ENCODE peak calls at places on chromosomes 5 and 9, in six cellular contexts. One of them, this sample, is unnamed. For H3K4me1, the result is how much of the 10 kb centered on the place peaks cover.

GRCh38 chr9:124029617-124030016 is 18.0 kb downstream of the LHX2 start:
- DNase-seq in HCT116: no peak
- DNase-seq in body of pancreas: no peak
- DNase-seq in NT2/D1: no peak
- DNase-seq in SJCRH30: no peak
- DNase-seq in upper lobe of right lung: peak
- DNase-seq in this sample: no peak

GRCh38 chr5:71860048-71860447 is 141.0 kb downstream of the CARTPT start:
- DNase-seq in HCT116: no peak
- DNase-seq in body of pancreas: no peak
- DNase-seq in NT2/D1: no peak
- DNase-seq in SJCRH30: no peak
- DNase-seq in upper lobe of right lung: no peak
- DNase-seq in this sample: no peak

GRCh38 chr9:111839981-111840380 is 45.2 kb upstream of the SHOC1 start:
- DNase-seq in HCT116: no peak
- DNase-seq in body of pancreas: no peak
- DNase-seq in NT2/D1: no peak
- DNase-seq in SJCRH30: no peak
- DNase-seq in upper lobe of right lung: no peak
- DNase-seq in this sample: no peak

GRCh38 chr9:108994695-108995094 is 18.6 kb downstream of the CTNNAL1 start:
- DNase-seq in HCT116: no peak
- DNase-seq in body of pancreas: peak
- DNase-seq in NT2/D1: no peak
- DNase-seq in SJCRH30: no peak
- DNase-seq in upper lobe of right lung: no peak
- DNase-seq in this sample: no peak

GRCh38 chr5:181265092-181265671 is 4.2 kb upstream of the TRIM52 start:
- DNase-seq in HCT116: no peak
- DNase-seq in body of pancreas: no peak
- DNase-seq in NT2/D1: no peak
- DNase-seq in SJCRH30: no peak
- DNase-seq in upper lobe of right lung: no peak
- DNase-seq in this sample: no peak

GRCh38 chr5:180594311-180595045 is 3.2 kb upstream of the SCGB3A1 start:
- DNase-seq in HCT116: no peak
- DNase-seq in body of pancreas: no peak
- DNase-seq in NT2/D1: no peak
- DNase-seq in SJCRH30: no peak
- DNase-seq in upper lobe of right lung: no peak
- DNase-seq in this sample: no peak

GRCh38 chr5:19771174-19771835 is 216.7 kb downstream of the CDH18 start:
- DNase-seq in HCT116: no peak
- DNase-seq in body of pancreas: no peak
- DNase-seq in NT2/D1: no peak
- DNase-seq in SJCRH30: no peak
- DNase-seq in upper lobe of right lung: no peak
- DNase-seq in this sample: no peak

GRCh38 chr5:93676707-93677106 is 64.7 kb downstream of the POU5F2 start:
- DNase-seq in HCT116: no peak
- DNase-seq in body of pancreas: no peak
- DNase-seq in NT2/D1: no peak
- DNase-seq in SJCRH30: peak
- DNase-seq in upper lobe of right lung: no peak
- DNase-seq in this sample: no peak

GRCh38 chr5:1524799-1525623 is 1.3 kb upstream of the LPCAT1 start:
- DNase-seq in HCT116: no peak
- DNase-seq in body of pancreas: peak
- DNase-seq in NT2/D1: no peak
- DNase-seq in SJCRH30: no peak
- DNase-seq in upper lobe of right lung: peak
- DNase-seq in this sample: peak

GRCh38 chr5:36740259-36740898 is 134.0 kb downstream of the SLC1A3 start:
- DNase-seq in HCT116: no peak
- DNase-seq in body of pancreas: peak
- DNase-seq in NT2/D1: no peak
- DNase-seq in SJCRH30: peak
- DNase-seq in upper lobe of right lung: no peak
- DNase-seq in this sample: no peak

GRCh38 chr9:36939655-36940578 is 94.2 kb downstream of the PAX5 start:
- DNase-seq in HCT116: no peak
- DNase-seq in body of pancreas: no peak
- DNase-seq in NT2/D1: no peak
- DNase-seq in SJCRH30: no peak
- DNase-seq in upper lobe of right lung: peak
- DNase-seq in this sample: no peak

GRCh38 chr5:81167544-81167943 is 65.6 kb upstream of the CKMT2 start:
- DNase-seq in HCT116: no peak
- DNase-seq in body of pancreas: no peak
- DNase-seq in NT2/D1: no peak
- DNase-seq in SJCRH30: peak
- DNase-seq in upper lobe of right lung: no peak
- DNase-seq in this sample: no peak

GRCh38 chr9:91814681-91815212 is 135.3 kb downstream of the ROR2 start:
- DNase-seq in HCT116: no peak
- DNase-seq in body of pancreas: no peak
- DNase-seq in NT2/D1: no peak
- DNase-seq in SJCRH30: no peak
- DNase-seq in upper lobe of right lung: no peak
- DNase-seq in this sample: no peak

GRCh38 chr9:123310551-123311249 is 42.3 kb upstream of the STRBP start:
- DNase-seq in HCT116: no peak
- DNase-seq in body of pancreas: no peak
- DNase-seq in NT2/D1: no peak
- DNase-seq in SJCRH30: no peak
- DNase-seq in upper lobe of right lung: no peak
- DNase-seq in this sample: no peak

GRCh38 chr5:143128412-143129071 is 274.9 kb downstream of the NR3C1 start:
- DNase-seq in HCT116: no peak
- DNase-seq in body of pancreas: no peak
- DNase-seq in NT2/D1: no peak
- DNase-seq in SJCRH30: peak
- DNase-seq in upper lobe of right lung: no peak
- DNase-seq in this sample: no peak

GRCh38 chr9:132499251-132499650 is 83.2 kb upstream of the BARHL1 start:
- DNase-seq in HCT116: no peak
- DNase-seq in body of pancreas: no peak
- DNase-seq in NT2/D1: no peak
- DNase-seq in SJCRH30: no peak
- DNase-seq in upper lobe of right lung: no peak
- DNase-seq in this sample: no peak

GRCh38 chr9:107067715-107068416 is 204.9 kb downstream of the ZNF462 start:
- DNase-seq in HCT116: no peak
- DNase-seq in body of pancreas: peak
- DNase-seq in NT2/D1: no peak
- DNase-seq in SJCRH30: no peak
- DNase-seq in upper lobe of right lung: no peak
- DNase-seq in this sample: no peak

GRCh38 chr9:123335227-123335985 is 20.6 kb upstream of the CRB2 start:
- DNase-seq in HCT116: no peak
- DNase-seq in body of pancreas: peak
- DNase-seq in NT2/D1: peak
- DNase-seq in SJCRH30: no peak
- DNase-seq in upper lobe of right lung: peak
- DNase-seq in this sample: no peak

GRCh38 chr5:169717298-169717697 is 80.2 kb downstream of the DOCK2 start:
- DNase-seq in HCT116: no peak
- DNase-seq in body of pancreas: no peak
- DNase-seq in NT2/D1: no peak
- DNase-seq in SJCRH30: no peak
- DNase-seq in upper lobe of right lung: no peak
- DNase-seq in this sample: peak

GRCh38 chr5:35136386-35136785 is 88.6 kb upstream of the AGXT2 start:
- DNase-seq in HCT116: no peak
- DNase-seq in body of pancreas: no peak
- DNase-seq in NT2/D1: no peak
- DNase-seq in SJCRH30: peak
- DNase-seq in upper lobe of right lung: no peak
- DNase-seq in this sample: no peak

GRCh38 chr9:14336244-14336643 is 22.3 kb upstream of the NFIB start:
- DNase-seq in HCT116: no peak
- DNase-seq in body of pancreas: no peak
- DNase-seq in NT2/D1: no peak
- DNase-seq in SJCRH30: no peak
- DNase-seq in upper lobe of right lung: no peak
- DNase-seq in this sample: no peak

GRCh38 chr5:179549973-179550510 is 312 bp upstream of the RUFY1 start:
- DNase-seq in HCT116: no peak
- DNase-seq in body of pancreas: no peak
- DNase-seq in NT2/D1: no peak
- DNase-seq in SJCRH30: no peak
- DNase-seq in upper lobe of right lung: no peak
- DNase-seq in this sample: no peak

GRCh38 chr5:75547826-75548225 is 36.1 kb downstream of the POLK start:
- DNase-seq in HCT116: no peak
- DNase-seq in body of pancreas: no peak
- DNase-seq in NT2/D1: no peak
- DNase-seq in SJCRH30: no peak
- DNase-seq in upper lobe of right lung: no peak
- DNase-seq in this sample: no peak

GRCh38 chr9:75147638-75148037 is 59.3 kb downstream of the OSTF1 start:
- DNase-seq in HCT116: no peak
- DNase-seq in body of pancreas: no peak
- DNase-seq in NT2/D1: no peak
- DNase-seq in SJCRH30: no peak
- DNase-seq in upper lobe of right lung: no peak
- DNase-seq in this sample: no peak
- H3K4me1 ChIP-seq in HCT116: under half
- H3K4me1 ChIP-seq in body of pancreas: under half
- H3K4me1 ChIP-seq in NT2/D1: under half
- H3K4me1 ChIP-seq in SJCRH30: under half
- H3K4me1 ChIP-seq in upper lobe of right lung: under half
- H3K4me1 ChIP-seq in this sample: under half

GRCh38 chr9:18190671-18191374 is 283.1 kb upstream of the ADAMTSL1 start:
- DNase-seq in HCT116: no peak
- DNase-seq in body of pancreas: peak
- DNase-seq in NT2/D1: no peak
- DNase-seq in SJCRH30: no peak
- DNase-seq in upper lobe of right lung: no peak
- DNase-seq in this sample: no peak

GRCh38 chr9:18184034-18184800 is 289.7 kb upstream of the ADAMTSL1 start:
- DNase-seq in HCT116: no peak
- DNase-seq in body of pancreas: peak
- DNase-seq in NT2/D1: no peak
- DNase-seq in SJCRH30: no peak
- DNase-seq in upper lobe of right lung: no peak
- DNase-seq in this sample: no peak

GRCh38 chr9:18182636-18183035 is 291.3 kb upstream of the ADAMTSL1 start:
- DNase-seq in HCT116: no peak
- DNase-seq in body of pancreas: no peak
- DNase-seq in NT2/D1: no peak
- DNase-seq in SJCRH30: no peak
- DNase-seq in upper lobe of right lung: no peak
- DNase-seq in this sample: no peak

GRCh38 chr9:18189876-18190670 is 283.9 kb upstream of the ADAMTSL1 start:
- DNase-seq in HCT116: no peak
- DNase-seq in body of pancreas: peak
- DNase-seq in NT2/D1: no peak
- DNase-seq in SJCRH30: no peak
- DNase-seq in upper lobe of right lung: no peak
- DNase-seq in this sample: no peak

DNA sequence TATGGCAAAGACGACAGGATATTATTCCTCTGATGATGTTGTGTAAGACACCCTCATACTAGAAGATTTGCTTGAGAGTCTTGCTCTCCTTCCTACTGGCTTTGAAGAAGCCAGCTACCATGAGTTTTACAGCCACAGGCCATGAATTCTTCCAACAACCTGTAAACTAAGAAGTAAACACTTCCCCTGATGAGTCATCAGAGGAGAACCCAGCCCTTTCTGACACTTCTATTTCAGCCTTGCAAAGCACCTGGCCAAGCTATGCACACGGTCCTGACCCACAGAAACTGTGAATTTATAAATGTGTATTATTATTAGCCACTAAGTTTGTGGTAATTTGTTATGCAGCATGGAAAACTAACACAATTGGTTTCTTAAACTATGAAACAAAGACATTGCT is 288.8 kb upstream of the ADAMTSL1 start:
- DNase-seq in HCT116: no peak
- DNase-seq in body of pancreas: no peak
- DNase-seq in NT2/D1: peak
- DNase-seq in SJCRH30: no peak
- DNase-seq in upper lobe of right lung: no peak
- DNase-seq in this sample: no peak
- H3K4me1 ChIP-seq in HCT116: under half
- H3K4me1 ChIP-seq in body of pancreas: under half
- H3K4me1 ChIP-seq in NT2/D1: under half
- H3K4me1 ChIP-seq in SJCRH30: under half
- H3K4me1 ChIP-seq in upper lobe of right lung: under half
- H3K4me1 ChIP-seq in this sample: under half

DNA sequence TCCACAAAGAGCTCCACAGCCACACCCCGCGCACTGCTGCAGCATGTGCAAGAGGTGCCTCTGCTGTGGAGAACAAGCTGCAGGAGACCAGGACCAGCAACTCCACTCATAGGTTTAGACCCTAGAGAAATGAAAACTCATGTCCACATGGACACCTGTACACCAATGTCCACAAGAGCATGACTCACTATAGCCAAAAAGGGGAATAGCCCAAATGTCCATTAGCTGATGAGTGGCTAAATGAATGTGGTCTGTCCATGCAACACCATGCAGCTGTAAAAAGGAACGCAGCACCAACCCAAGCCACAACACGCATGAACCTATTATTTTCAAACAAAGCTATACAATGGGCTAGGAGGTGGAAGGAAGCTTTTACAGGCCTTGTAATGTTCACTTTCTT is 18.1 kb downstream of the DYNC2I2 start:
- DNase-seq in HCT116: no peak
- DNase-seq in body of pancreas: no peak
- DNase-seq in NT2/D1: no peak
- DNase-seq in SJCRH30: no peak
- DNase-seq in upper lobe of right lung: no peak
- DNase-seq in this sample: no peak
- H3K4me1 ChIP-seq in HCT116: under half
- H3K4me1 ChIP-seq in body of pancreas: under half
- H3K4me1 ChIP-seq in NT2/D1: under half
- H3K4me1 ChIP-seq in SJCRH30: under half
- H3K4me1 ChIP-seq in upper lobe of right lung: under half
- H3K4me1 ChIP-seq in this sample: under half

GRCh38 chr9:128689820-128690683 is 1.0 kb downstream of the SET start:
- DNase-seq in HCT116: no peak
- DNase-seq in body of pancreas: peak
- DNase-seq in NT2/D1: no peak
- DNase-seq in SJCRH30: peak
- DNase-seq in upper lobe of right lung: no peak
- DNase-seq in this sample: no peak

GRCh38 chr9:128689293-128689770 is 310 bp downstream of the SET start:
- DNase-seq in HCT116: no peak
- DNase-seq in body of pancreas: peak
- DNase-seq in NT2/D1: no peak
- DNase-seq in SJCRH30: peak
- DNase-seq in upper lobe of right lung: no peak
- DNase-seq in this sample: no peak

GRCh38 chr9:128690684-128691034 is 1.6 kb downstream of the SET start:
- DNase-seq in HCT116: no peak
- DNase-seq in body of pancreas: no peak
- DNase-seq in NT2/D1: no peak
- DNase-seq in SJCRH30: no peak
- DNase-seq in upper lobe of right lung: no peak
- DNase-seq in this sample: no peak

GRCh38 chr9:128687453-128687852 is 1.6 kb upstream of the SET start:
- DNase-seq in HCT116: no peak
- DNase-seq in body of pancreas: no peak
- DNase-seq in NT2/D1: no peak
- DNase-seq in SJCRH30: no peak
- DNase-seq in upper lobe of right lung: no peak
- DNase-seq in this sample: no peak

GRCh38 chr9:128688501-128689292 is at the start of gene SET:
- DNase-seq in HCT116: peak
- DNase-seq in body of pancreas: peak
- DNase-seq in NT2/D1: peak
- DNase-seq in SJCRH30: peak
- DNase-seq in upper lobe of right lung: peak
- DNase-seq in this sample: peak
- H3K4me1 ChIP-seq in HCT116: under half
- H3K4me1 ChIP-seq in body of pancreas: under half
- H3K4me1 ChIP-seq in NT2/D1: under half
- H3K4me1 ChIP-seq in SJCRH30: under half
- H3K4me1 ChIP-seq in upper lobe of right lung: under half
- H3K4me1 ChIP-seq in this sample: under half